ENCODE peak calls at places on chromosomes 16 and 17, in four cellular contexts. One of them, this sample, is unnamed.
A peak's percentile ranks its signal among the peaks of the same experiment; 100 is the strongest.

GRCh38 chr17:20284018-20284417 is 183.3 kb downstream of the LGALS9B start:
- DNase-seq in IMR-90: peak; percentile 42
- DNase-seq in H9: no peak
- DNase-seq in mesenchymal stem cell: no peak
- DNase-seq in this sample: no peak

GRCh38 chr16:1310832-1311200 is 1.4 kb downstream of the UBE2I start:
- DNase-seq in IMR-90: no peak
- DNase-seq in H9: no peak
- DNase-seq in mesenchymal stem cell: peak; percentile 23
- DNase-seq in this sample: no peak

GRCh38 chr16:79757163-79757562 is 156.6 kb upstream of the MAF start:
- DNase-seq in IMR-90: no peak
- DNase-seq in H9: no peak
- DNase-seq in mesenchymal stem cell: no peak
- DNase-seq in this sample: peak; percentile 38

GRCh38 chr17:39702901-39703893 is 3.3 kb downstream of the ERBB2 start:
- DNase-seq in IMR-90: peak; percentile 11
- DNase-seq in H9: no peak
- DNase-seq in mesenchymal stem cell: peak; percentile 77
- DNase-seq in this sample: no peak

GRCh38 chr16:89266521-89267134 is 49.1 kb downstream of the ZNF778 start:
- DNase-seq in IMR-90: no peak
- DNase-seq in H9: no peak
- DNase-seq in mesenchymal stem cell: no peak
- DNase-seq in this sample: no peak

GRCh38 chr17:68428498-68429172 is 28.7 kb downstream of the WIPI1 start:
- DNase-seq in IMR-90: no peak
- DNase-seq in H9: no peak
- DNase-seq in mesenchymal stem cell: no peak
- DNase-seq in this sample: no peak

GRCh38 chr17:43784628-43785101 is 4.4 kb downstream of the CFAP97D1 start:
- DNase-seq in IMR-90: peak; percentile 83
- DNase-seq in H9: no peak
- DNase-seq in mesenchymal stem cell: peak; percentile 77
- DNase-seq in this sample: no peak

GRCh38 chr16:2963611-2964415 is at the start of gene KREMEN2:
- DNase-seq in IMR-90: no peak
- DNase-seq in H9: peak; percentile 90
- DNase-seq in mesenchymal stem cell: peak; percentile 45
- DNase-seq in this sample: peak; percentile 90

GRCh38 chr17:74924250-74924948 is at the start of gene OTOP2:
- DNase-seq in IMR-90: no peak
- DNase-seq in H9: no peak
- DNase-seq in mesenchymal stem cell: no peak
- DNase-seq in this sample: no peak

GRCh38 chr17:51147641-51148040 is 5.7 kb upstream of the NME1 start:
- DNase-seq in IMR-90: peak; percentile 56
- DNase-seq in H9: no peak
- DNase-seq in mesenchymal stem cell: no peak
- DNase-seq in this sample: no peak

GRCh38 chr17:30173649-30174048 is 57.0 kb downstream of the NSRP1 start:
- DNase-seq in IMR-90: no peak
- DNase-seq in H9: no peak
- DNase-seq in mesenchymal stem cell: no peak
- DNase-seq in this sample: no peak

GRCh38 chr17:73340093-73340596 is 28.3 kb upstream of the CDC42EP4 start:
- DNase-seq in IMR-90: peak; percentile 95
- DNase-seq in H9: no peak
- DNase-seq in mesenchymal stem cell: peak; percentile 97
- DNase-seq in this sample: no peak

GRCh38 chr16:19856120-19856519 is 28.5 kb downstream of the GPRC5B start:
- DNase-seq in IMR-90: no peak
- DNase-seq in H9: no peak
- DNase-seq in mesenchymal stem cell: no peak
- DNase-seq in this sample: no peak

GRCh38 chr17:41766135-41766534 is 20.4 kb downstream of the JUP start:
- DNase-seq in IMR-90: no peak
- DNase-seq in H9: no peak
- DNase-seq in mesenchymal stem cell: no peak
- DNase-seq in this sample: no peak

GRCh38 chr16:4780235-4780634 is 7.9 kb downstream of the SEPTIN12 start:
- DNase-seq in IMR-90: peak; percentile 23
- DNase-seq in H9: no peak
- DNase-seq in mesenchymal stem cell: no peak
- DNase-seq in this sample: no peak

GRCh38 chr16:24689128-24689527 is 40.3 kb upstream of the TNRC6A start:
- DNase-seq in IMR-90: peak; percentile 48
- DNase-seq in H9: peak; percentile 56
- DNase-seq in mesenchymal stem cell: peak; percentile 76
- DNase-seq in this sample: peak; percentile 74

GRCh38 chr17:1077536-1078061 is 80.7 kb downstream of the TIMM22 start:
- DNase-seq in IMR-90: no peak
- DNase-seq in H9: peak; percentile 48
- DNase-seq in mesenchymal stem cell: no peak
- DNase-seq in this sample: no peak

GRCh38 chr16:2770057-2770780 is 6.9 kb downstream of the ELOB start:
- DNase-seq in IMR-90: no peak
- DNase-seq in H9: no peak
- DNase-seq in mesenchymal stem cell: no peak
- DNase-seq in this sample: peak; percentile 41

GRCh38 chr17:47850692-47851573 is at the start of gene SP6:
- DNase-seq in IMR-90: peak; percentile 51
- DNase-seq in H9: peak; percentile 97
- DNase-seq in mesenchymal stem cell: peak; percentile 60
- DNase-seq in this sample: peak; percentile 96
- H3K4ac ChIP-seq in IMR-90: no peak within 1 kb of the TSS
- H3K4ac ChIP-seq in H9: no peak within 1 kb of the TSS
- H3K4ac ChIP-seq in mesenchymal stem cell: no peak within 1 kb of the TSS
- H3K4ac ChIP-seq in this sample: no peak within 1 kb of the TSS

DNA sequence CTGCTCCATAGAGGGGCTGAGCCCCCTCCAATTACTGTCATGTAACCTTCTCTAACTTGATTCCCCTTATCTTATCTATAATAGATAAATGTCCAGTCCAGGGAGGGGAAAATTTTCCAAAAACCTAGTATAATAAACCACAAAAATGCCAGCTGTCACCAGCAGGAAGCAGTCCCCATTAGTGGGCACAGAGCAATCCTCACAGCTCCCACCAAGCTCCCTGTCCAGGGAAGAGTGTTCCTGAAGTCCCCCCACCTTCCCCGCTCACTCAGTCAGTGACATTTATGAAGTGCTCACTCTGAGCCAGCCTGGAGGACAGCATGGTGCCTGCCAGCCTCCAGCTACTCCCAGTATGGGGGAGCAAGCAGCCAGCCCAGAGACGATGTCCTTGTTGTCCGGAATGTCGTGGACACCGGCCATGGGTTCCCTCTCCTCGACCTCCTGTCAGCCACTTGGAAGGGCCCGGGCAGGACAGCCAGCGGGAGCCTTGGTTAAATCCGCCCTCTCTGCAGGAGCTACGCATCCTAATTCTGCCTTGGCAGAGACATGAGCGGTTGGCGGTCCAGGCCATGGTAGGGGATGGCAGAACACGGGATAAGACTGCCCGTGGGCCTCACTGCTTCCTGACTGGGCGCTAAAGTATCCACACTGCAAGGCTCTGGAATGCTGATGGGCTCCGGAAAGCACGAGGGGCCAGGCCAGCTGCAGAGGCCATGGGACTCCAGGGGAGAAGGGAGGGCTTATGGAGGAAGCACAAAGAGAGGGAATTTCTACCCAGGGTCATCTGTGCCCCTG is 102.0 kb upstream of the CDH5 start:
- DNase-seq in IMR-90: no peak
- DNase-seq in H9: no peak
- DNase-seq in mesenchymal stem cell: no peak
- DNase-seq in this sample: no peak
- H3K4ac ChIP-seq in IMR-90: peak overlapping the region; percentile 68
- H3K4ac ChIP-seq in H9: no peak overlapping the region
- H3K4ac ChIP-seq in mesenchymal stem cell: peak overlapping the region; percentile 4
- H3K4ac ChIP-seq in this sample: no peak overlapping the region

DNA sequence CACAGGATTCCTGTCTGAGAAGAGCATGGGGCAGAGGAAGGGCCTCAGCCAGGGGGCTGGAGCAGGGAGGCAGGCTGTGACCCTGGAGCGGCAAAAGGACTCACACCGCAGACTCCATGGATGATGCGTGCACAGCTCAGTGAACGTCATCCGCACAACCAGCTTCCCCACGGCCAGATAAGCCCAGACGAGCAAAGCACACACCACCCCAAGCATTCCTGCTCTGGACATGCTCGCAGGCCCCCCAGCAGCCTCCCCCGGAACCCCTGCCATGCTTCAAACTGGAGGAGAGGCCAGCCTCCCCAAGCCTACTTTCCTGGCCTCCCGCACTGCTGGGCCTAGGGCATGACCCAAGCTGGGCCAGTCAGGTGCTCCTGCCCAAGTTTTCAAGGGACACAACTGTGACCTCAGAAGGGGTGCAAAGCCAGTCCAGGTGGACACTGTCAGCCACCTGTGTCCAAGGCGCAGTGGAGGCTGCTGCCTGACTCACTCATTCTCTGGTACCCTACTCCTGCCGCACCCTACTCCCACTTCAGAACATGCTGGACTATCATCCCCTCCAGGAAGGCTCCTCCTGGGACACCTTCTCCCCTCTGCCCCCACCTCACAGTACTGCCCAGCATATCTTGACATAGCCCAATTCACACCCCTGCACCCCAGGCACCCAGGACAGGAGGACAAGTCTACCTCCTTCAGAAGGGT is 4.8 kb downstream of the BCAR1 start:
- DNase-seq in IMR-90: peak; percentile 75
- DNase-seq in H9: no peak
- DNase-seq in mesenchymal stem cell: peak; percentile 93
- DNase-seq in this sample: no peak
- H3K4ac ChIP-seq in IMR-90: peak overlapping the region; percentile 100
- H3K4ac ChIP-seq in H9: no peak overlapping the region
- H3K4ac ChIP-seq in mesenchymal stem cell: peak overlapping the region; percentile 90
- H3K4ac ChIP-seq in this sample: no peak overlapping the region

DNA sequence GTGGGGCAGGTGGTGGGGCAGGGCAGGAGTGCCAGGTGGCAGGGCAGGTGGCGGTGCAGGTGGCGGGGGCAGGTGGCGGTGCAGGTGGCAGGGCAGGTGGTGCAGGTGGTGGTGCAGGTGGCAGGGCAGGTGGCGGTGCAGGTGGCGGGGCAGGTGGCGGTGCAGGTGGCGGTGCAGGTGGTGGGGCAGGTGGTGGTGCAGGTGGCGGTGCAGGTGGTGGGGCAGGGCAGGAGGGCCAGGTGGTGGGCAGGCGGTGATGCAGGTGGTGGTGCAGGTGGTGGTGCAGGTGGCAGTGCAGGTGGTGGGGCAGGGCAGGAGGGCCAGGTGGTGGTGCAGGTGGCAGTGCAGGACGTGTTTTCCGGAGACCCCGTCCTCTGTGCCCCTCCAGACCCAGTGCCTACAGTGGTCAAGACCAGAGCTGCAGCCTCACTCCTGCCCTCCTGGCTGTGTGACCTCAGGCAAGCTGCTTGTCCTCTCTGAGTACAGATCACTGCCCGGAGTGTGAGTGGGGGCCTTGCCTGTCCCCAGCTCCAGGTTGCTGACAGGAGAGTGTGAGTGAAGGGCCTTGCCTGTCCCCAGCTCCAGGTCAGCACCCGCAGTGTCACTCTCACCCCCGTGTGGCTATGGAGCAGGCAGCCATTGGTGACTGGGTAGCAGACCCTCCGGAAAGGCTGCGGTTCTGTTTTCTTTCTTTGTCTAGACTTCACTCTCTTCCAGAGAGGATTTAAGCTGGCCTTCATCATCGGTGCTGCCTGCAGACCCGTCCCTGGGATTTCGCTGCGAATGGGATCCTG is 16.1 kb upstream of the NPTX1 start:
- DNase-seq in IMR-90: no peak
- DNase-seq in H9: peak; percentile 64
- DNase-seq in mesenchymal stem cell: no peak
- DNase-seq in this sample: no peak
- H3K4ac ChIP-seq in IMR-90: no peak overlapping the region
- H3K4ac ChIP-seq in H9: no peak overlapping the region
- H3K4ac ChIP-seq in mesenchymal stem cell: no peak overlapping the region
- H3K4ac ChIP-seq in this sample: no peak overlapping the region

DNA sequence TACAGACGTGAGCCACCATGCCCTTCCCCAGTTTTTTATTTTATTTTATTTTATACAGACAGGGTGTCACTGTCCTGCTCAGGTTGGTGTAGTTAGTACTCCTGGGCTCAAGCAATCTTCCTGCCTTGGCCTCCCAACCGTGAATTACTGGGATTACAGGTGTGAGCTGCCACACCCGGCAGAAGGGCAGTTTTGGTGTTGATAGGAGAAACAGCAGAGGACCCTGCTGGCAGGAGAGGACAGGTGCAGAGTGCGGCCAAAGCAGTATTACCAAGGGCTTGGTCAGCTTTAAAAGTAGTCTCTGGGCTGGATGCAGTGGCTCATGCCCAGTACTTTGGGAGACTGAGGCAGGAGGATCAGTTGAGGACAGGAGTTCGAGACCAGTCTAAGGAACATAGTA is 22.9 kb downstream of the FOXK2 start:
- DNase-seq in IMR-90: no peak
- DNase-seq in H9: no peak
- DNase-seq in mesenchymal stem cell: no peak
- DNase-seq in this sample: no peak
- H3K4ac ChIP-seq in IMR-90: no peak overlapping the region
- H3K4ac ChIP-seq in H9: no peak overlapping the region
- H3K4ac ChIP-seq in mesenchymal stem cell: no peak overlapping the region
- H3K4ac ChIP-seq in this sample: no peak overlapping the region

GRCh38 chr17:5892897-5893656 is 177.1 kb upstream of the WSCD1 start:
- DNase-seq in IMR-90: no peak
- DNase-seq in H9: peak; percentile 8
- DNase-seq in mesenchymal stem cell: peak; percentile 11
- DNase-seq in this sample: no peak
- H3K4ac ChIP-seq in IMR-90: no peak overlapping the region
- H3K4ac ChIP-seq in H9: no peak overlapping the region
- H3K4ac ChIP-seq in mesenchymal stem cell: no peak overlapping the region
- H3K4ac ChIP-seq in this sample: no peak overlapping the region

DNA sequence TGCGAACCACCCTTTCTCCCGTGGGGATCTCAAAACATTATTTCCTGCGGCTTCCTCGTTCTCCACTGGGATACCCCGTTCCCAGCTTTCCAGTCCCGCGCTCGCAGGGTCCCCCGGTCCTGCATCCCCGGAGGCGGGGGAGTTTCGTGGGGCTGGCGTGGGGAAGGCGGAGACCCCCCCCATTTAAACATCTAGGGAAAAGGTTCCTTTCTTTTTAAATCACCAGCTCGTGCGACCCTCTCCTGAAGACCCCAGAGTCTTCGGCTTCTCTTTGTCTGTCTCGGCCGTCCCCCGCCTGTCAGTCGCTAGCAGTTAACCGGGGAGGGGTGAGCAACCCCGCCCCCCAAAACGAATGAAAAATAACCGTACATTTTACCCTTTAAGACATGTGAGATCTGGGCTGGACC is 486 bp upstream of the IGF2BP1 start:
- DNase-seq in IMR-90: no peak
- DNase-seq in H9: no peak
- DNase-seq in mesenchymal stem cell: no peak
- DNase-seq in this sample: no peak
- H3K4ac ChIP-seq in IMR-90: peak overlapping the region; percentile 60
- H3K4ac ChIP-seq in H9: no peak overlapping the region
- H3K4ac ChIP-seq in mesenchymal stem cell: peak overlapping the region; percentile 82
- H3K4ac ChIP-seq in this sample: peak overlapping the region; percentile 100

This sample was measured in mesendoderm.